ENCODE peak calls at places on chromosomes 11 and 22, in nine cellular contexts. A is tibial nerve, D is fibroblast of the aortic adventitia, I is natural killer cell, Y is H9, Q is GM20000, N is PC-9, H is B cell, C is psoas muscle. F is an unnamed sample.

GRCh38 chr11:765025-765801 is 12.1 kb downstream of the GATD1 start:
- DNase-seq in C (peak), Y (peak), N (peak), A (no peak), Q (peak), D (peak), I (peak), H (peak), F (peak)

GRCh38 chr11:123428221-123428631 is 1.8 kb upstream of the GRAMD1B start:
- DNase-seq in A (no peak), I (no peak), D (peak), Y (no peak), Q (no peak), N (no peak), C (no peak), H (no peak), F (no peak)

GRCh38 chr11:43830928-43831440 is 49.6 kb upstream of the ALKBH3 start:
- DNase-seq in D (peak), Q (no peak), Y (no peak), C (peak), A (no peak), N (peak), H (no peak), I (no peak), F (no peak)

GRCh38 chr11:78476066-78476465 is 58.4 kb upstream of the GAB2 start:
- DNase-seq in Y (no peak), N (no peak), H (no peak), I (no peak), A (no peak), Q (no peak), D (no peak), C (no peak), F (no peak)

GRCh38 chr11:14315130-14315529 is 43.9 kb downstream of the RRAS2 start:
- DNase-seq in N (no peak), I (no peak), C (no peak), Y (no peak), A (no peak), Q (no peak), H (no peak), D (no peak), F (no peak)

GRCh38 chr22:20055654-20056053 is 24.4 kb upstream of the DGCR8 start:
- DNase-seq in N (no peak), D (no peak), H (no peak), Q (no peak), A (no peak), Y (no peak), C (no peak), I (no peak), F (no peak)

GRCh38 chr11:106668147-106668546 is 350.1 kb downstream of the GUCY1A2 start:
- DNase-seq in A (no peak), I (no peak), N (no peak), D (peak), Q (no peak), H (no peak), C (no peak), Y (no peak), F (no peak)

GRCh38 chr11:69013009-69013951 is at the start of gene MRGPRF:
- DNase-seq in D (peak), C (peak), Y (peak), Q (peak), I (no peak), A (peak), N (no peak), H (no peak), F (no peak)

GRCh38 chr11:104572279-104572678 is 326.0 kb downstream of the CASP12 start:
- DNase-seq in H (no peak), C (no peak), Q (no peak), D (peak), A (no peak), N (no peak), I (no peak), Y (no peak), F (no peak)

GRCh38 chr11:68687986-68688385 is 3.6 kb downstream of the GAL start:
- DNase-seq in I (no peak), H (no peak), D (no peak), C (no peak), N (no peak), Y (peak), Q (no peak), A (no peak), F (no peak)

GRCh38 chr11:10556590-10556989 is 11.9 kb downstream of the LYVE1 start:
- DNase-seq in I (no peak), Y (no peak), D (no peak), C (no peak), H (no peak), N (no peak), Q (no peak), A (no peak), F (no peak)

GRCh38 chr11:130163346-130164220 is 4.0 kb downstream of the ST14 start:
- DNase-seq in N (peak), D (no peak), I (no peak), Q (no peak), H (no peak), Y (no peak), A (no peak), C (no peak), F (no peak)

GRCh38 chr22:23233084-23233501 is 52.8 kb downstream of the BCR start:
- DNase-seq in I (no peak), Q (no peak), A (no peak), Y (peak), H (no peak), D (peak), C (no peak), N (no peak), F (no peak)

GRCh38 chr22:29702025-29702930 is 17.5 kb upstream of the CABP7 start:
- DNase-seq in H (no peak), A (no peak), C (no peak), D (no peak), Q (no peak), Y (no peak), N (no peak), I (no peak), F (no peak)
- TF ChIP-seq CTCF in H (no peak), A (peak), C (no peak), D (no peak), Q (no peak), Y (no peak), N (no peak), I (no peak), F (no peak)

GRCh38 chr11:87007938-87008337 is 29.8 kb upstream of the TMEM135 start:
- DNase-seq in C (no peak), N (no peak), Y (no peak), A (no peak), H (no peak), I (no peak), D (peak), Q (no peak), F (no peak)
- TF ChIP-seq CTCF in C (no peak), N (no peak), Y (no peak), A (no peak), H (no peak), I (no peak), D (no peak), Q (no peak), F (no peak)

GRCh38 chr22:36991220-36991619 is 28.0 kb downstream of the TST start:
- DNase-seq in N (no peak), Q (no peak), C (no peak), I (no peak), Y (peak), D (no peak), A (no peak), H (no peak), F (no peak)
- TF ChIP-seq CTCF in N (no peak), Q (no peak), C (no peak), I (no peak), Y (peak), D (no peak), A (no peak), H (no peak), F (no peak)

GRCh38 chr11:22778642-22779041 is 51.0 kb downstream of the SVIP start:
- DNase-seq in Q (no peak), C (no peak), I (no peak), N (no peak), Y (no peak), H (no peak), A (no peak), D (no peak), F (no peak)
- TF ChIP-seq CTCF in Q (no peak), C (no peak), I (no peak), N (no peak), Y (peak), H (no peak), A (no peak), D (no peak), F (no peak)

GRCh38 chr11:121104223-121104831 is 3.3 kb downstream of the TECTA start:
- DNase-seq in I (no peak), Q (no peak), A (no peak), N (no peak), D (no peak), H (no peak), Y (peak), C (peak), F (no peak)
- TF ChIP-seq CTCF in I (no peak), Q (no peak), A (no peak), N (peak), D (peak), H (no peak), Y (peak), C (no peak), F (no peak)

DNA sequence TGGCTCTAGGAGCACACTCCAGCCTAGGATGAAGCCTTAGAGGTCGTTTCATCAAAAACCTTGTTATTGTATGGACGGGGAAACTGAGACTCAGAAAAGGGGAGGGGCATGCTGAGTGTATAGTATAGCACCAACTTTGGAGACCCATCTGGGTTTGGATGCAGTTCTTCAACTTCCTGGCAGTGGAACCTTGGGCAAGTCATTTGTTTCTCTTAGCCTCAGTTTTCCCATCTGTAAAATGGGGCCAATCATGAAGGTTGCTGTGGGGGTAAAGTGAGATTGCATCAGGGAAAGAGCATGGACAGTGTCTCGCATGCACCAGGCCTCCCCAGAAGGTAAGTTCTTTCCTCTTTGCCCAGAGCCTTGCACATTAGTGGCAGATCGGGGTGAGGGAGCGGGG is 47.6 kb upstream of the RASD2 start:
- DNase-seq in H (no peak), D (no peak), C (no peak), A (no peak), I (no peak), Q (no peak), Y (no peak), N (no peak), F (no peak)
- TF ChIP-seq CTCF in H (no peak), D (no peak), C (no peak), A (no peak), I (no peak), Q (no peak), Y (no peak), N (no peak), F (no peak)

DNA sequence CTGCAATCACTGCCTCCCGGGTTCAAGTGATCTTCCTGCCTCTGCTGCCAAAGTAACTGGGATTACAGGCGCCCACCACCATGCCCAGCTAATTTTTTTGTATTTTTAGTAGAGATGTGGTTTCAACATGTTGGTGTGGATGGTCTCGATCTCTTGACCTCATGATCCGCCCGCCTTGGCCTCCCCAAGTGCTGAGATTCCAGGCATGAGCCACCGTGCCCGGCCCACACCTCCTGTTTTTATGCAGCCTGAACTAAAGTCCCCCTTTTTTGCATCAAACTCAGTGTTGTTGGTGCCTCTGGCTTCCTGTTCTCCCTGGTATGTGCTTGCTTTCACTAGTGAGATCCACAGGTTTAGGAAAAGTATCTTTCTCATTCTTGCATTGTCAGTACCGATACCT is 4.2 kb downstream of the TBC1D22A start:
- DNase-seq in C (no peak), I (no peak), Q (no peak), D (no peak), H (no peak), Y (no peak), N (no peak), A (no peak), F (no peak)
- TF ChIP-seq CTCF in C (no peak), I (no peak), Q (no peak), D (no peak), H (no peak), Y (no peak), N (no peak), A (no peak), F (no peak)

DNA sequence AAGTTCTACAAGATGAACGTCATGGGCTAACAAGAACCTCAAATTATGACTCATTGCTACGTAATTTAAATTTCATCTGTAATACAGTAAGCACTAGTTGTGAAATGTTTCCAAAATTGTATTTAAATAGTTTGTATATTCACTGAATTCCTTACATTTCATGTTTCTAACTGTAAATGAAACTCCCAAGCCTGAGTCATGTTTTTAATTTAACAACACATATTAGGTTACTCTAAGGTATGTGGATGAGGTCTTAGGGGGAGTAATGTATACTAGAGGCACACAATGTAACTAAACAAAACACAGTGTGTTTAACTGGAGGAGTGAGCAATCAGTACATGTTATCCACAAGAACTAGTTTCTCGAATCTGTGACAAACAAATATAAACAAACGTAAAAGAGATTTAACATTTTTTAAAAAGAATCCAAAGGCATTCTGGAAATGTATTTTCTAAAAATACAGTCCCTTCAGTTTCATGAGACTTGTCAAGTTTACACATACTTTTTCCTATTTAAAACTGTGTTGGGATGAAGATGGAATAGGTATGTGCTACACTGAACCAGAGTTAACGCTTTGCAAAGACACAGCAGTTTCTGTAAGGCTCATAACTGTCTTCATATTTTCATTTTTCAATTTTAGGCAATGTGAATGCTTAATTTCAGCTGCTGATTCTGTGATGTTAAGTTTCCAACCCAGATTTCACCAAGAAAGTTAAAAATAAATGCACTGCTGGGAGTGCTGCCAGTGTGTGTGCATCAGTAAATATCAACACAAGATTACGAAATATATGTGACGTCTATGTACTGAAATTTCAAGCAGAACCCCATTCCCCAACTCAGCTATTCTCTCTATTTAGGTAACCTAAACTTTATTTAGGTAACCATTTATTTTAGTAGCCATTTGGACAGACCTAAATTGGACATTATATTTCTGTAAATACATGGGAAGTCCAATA is 52.6 kb downstream of the PITPNB start:
- DNase-seq in Q (no peak), Y (no peak), I (no peak), N (no peak), H (no peak), C (no peak), D (peak), A (peak), F (no peak)
- TF ChIP-seq CTCF in Q (no peak), Y (no peak), I (no peak), N (no peak), H (no peak), C (no peak), D (no peak), A (no peak), F (no peak)

F was measured in GM13976.